ENCODE peak calls at places on chromosomes 11 and 22, in five cellular contexts. T, V, P, S and J are unnamed samples.

GRCh38 chr11:134625151-134625550 is 213.1 kb upstream of the B3GAT1 start:
- DNase-seq in T (no peak), V (no peak), P (no peak), S (no peak), J (no peak)

GRCh38 chr11:44944853-44945235 is 5.8 kb downstream of the TP53I11 start:
- DNase-seq in T (no peak), V (no peak), P (no peak), S (no peak), J (no peak)

GRCh38 chr11:80282643-80283042 is 841.8 kb upstream of the TENM4 start:
- DNase-seq in T (no peak), V (no peak), P (no peak), S (no peak), J (no peak)

GRCh38 chr11:61587541-61587941 is 6.7 kb upstream of the SYT7 start:
- DNase-seq in T (no peak), V (peak; percentile 54), P (peak; percentile 72), S (peak; percentile 26), J (no peak)

GRCh38 chr11:131966667-131967066 is 596.3 kb downstream of the NTM start:
- DNase-seq in T (no peak), V (no peak), P (no peak), S (no peak), J (no peak)

GRCh38 chr11:103234974-103235373 is 125.7 kb downstream of the DYNC2H1 start:
- DNase-seq in T (peak; percentile 55), V (no peak), P (no peak), S (peak; percentile 75), J (no peak)

GRCh38 chr11:61026121-61027031 is 54.9 kb downstream of the CD6 start:
- DNase-seq in T (no peak), V (peak; percentile 16), P (no peak), S (no peak), J (no peak)

GRCh38 chr11:13076961-13077360 is 67.8 kb downstream of the RASSF10 start:
- DNase-seq in T (no peak), V (no peak), P (no peak), S (no peak), J (no peak)

GRCh38 chr11:78313181-78313788 is 104.3 kb downstream of the GAB2 start:
- DNase-seq in T (peak; percentile 55), V (peak; percentile 52), P (peak; percentile 53), S (peak; percentile 79), J (no peak)

GRCh38 chr22:29030016-29030617 is 31.5 kb downstream of the C22orf31 start:
- DNase-seq in T (peak; percentile 5), V (no peak), P (no peak), S (peak; percentile 36), J (no peak)

GRCh38 chr11:112115389-112115788 is 28.7 kb downstream of the SDHD start:
- DNase-seq in T (no peak), V (no peak), P (no peak), S (no peak), J (no peak)

DNA sequence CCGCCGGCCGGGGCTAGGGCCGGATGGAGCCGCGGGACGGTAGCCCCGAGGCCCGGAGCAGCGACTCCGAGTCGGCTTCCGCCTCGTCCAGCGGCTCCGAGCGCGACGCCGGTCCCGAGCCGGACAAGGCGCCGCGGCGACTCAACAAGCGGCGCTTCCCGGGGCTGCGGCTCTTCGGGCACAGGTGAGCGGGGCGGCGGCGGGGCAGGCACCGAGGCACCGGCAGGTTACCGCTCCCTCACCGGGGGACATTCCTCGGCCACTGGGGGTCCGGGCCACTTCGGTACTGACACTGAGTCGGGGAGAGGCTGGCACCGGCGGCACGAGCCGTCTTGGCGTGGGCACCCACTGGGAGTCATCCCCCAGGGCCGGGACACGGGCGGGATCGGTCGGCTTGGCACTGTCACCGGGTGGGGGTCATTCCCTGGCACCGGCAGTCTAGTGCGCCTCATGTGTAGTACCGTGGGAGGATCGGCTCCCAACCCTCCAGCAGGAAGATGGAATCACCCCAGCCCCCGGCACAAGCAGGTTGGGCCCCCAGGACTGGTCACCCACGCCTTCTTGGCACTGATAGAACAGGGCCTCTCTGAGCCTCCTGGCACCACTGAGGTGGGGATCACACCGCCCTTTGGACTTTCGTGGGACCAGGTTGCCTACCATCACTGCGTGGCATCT is 511 bp downstream of the DGKZ start:
- DNase-seq in T (no peak), V (peak; percentile 34), P (peak; percentile 51), S (no peak), J (no peak)
- TF ChIP-seq CTCF in T (no peak), V (no peak), P (no peak), S (no peak), J (no peak)

GRCh38 chr22:17201285-17201945 is 17.8 kb downstream of the ADA2 start:
- DNase-seq in T (no peak), V (no peak), P (no peak), S (peak; percentile 44), J (no peak)

DNA sequence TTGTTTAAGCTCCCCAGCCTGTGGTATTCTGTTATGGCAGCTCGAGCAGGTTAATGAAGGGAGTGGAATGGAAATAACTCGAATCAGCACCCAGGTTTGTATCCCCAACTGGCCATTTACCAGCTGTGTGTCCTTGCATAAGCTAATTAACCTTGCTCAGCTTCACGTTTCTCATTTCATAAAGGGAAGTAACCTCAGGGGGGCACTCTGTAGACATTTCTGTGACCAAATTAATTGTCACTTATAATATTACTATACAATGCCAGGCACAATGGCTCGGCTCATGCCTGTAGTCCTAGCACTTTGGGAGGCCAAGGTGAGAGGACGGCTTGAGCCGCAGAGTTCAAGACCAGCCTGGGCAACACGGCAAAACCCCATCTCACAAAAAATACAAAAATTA is 13.8 kb downstream of the ADA2 start:
- DNase-seq in T (no peak), V (no peak), P (no peak), S (peak; percentile 10), J (no peak)
- TF ChIP-seq CTCF in T (no peak), V (no peak), P (no peak), S (no peak), J (no peak)

DNA sequence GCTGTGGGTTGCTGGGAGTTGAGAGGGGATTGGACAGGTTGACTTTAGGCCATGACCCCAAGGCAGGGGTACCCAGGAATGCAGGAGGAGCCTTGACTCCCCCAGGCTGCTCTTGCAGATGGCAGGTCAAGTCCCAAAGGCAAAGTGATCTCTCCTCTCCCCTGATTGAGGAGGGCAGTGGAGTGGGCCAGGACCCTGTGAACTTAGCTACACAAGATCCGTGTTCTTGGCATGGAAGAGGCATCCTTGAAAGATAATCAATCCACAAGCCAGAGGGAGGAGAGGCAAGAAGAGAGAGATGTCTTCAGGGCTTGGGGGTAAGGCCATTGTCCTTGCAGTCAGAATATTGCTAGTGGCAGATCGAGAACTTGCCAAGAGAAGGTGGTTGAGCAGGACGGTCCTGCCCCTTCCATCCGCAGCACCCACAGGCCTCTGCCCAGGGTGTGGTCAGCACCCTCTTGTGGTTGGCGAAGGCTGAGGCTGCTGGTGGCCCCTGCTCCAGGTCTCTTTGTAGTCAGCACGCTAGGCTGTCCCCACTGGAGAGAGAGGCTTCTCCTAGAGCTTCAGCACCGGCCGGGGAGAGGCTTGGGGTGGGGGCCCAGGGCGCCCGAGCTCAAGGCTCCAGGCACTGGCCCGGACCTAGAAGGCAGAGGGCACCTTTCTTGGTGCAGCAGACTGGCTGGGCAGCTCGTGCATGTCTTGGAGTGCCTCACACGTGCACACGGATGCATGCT is 45.4 kb downstream of the KCNC1 start:
- DNase-seq in T (no peak), V (no peak), P (no peak), S (no peak), J (no peak)
- TF ChIP-seq CTCF in T (no peak), V (no peak), P (no peak), S (no peak), J (no peak)

DNA sequence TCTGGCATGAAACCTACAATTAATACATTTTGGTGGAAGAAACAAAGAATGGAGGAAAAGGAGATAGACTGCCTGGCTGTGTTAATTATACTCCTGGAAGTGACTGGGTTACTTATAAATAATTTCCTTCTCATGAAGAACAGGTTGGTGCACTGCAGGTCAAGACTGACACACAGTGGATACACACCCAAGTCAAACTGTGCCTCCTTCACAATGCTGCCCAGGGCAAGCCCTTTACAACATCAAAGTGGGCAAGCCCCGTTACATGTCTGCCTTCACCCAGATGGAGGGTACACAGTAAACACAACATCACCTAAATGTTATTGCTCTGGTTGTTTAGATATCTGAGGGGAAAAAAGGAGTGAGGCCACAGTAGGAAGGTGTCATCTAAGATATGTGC is 83.7 kb upstream of the KCNA4 start:
- DNase-seq in T (no peak), V (no peak), P (no peak), S (no peak), J (no peak)
- TF ChIP-seq CTCF in T (no peak), V (no peak), P (no peak), S (no peak), J (no peak)

GRCh38 chr11:22671751-22672150 is 5.3 kb downstream of the GAS2 start:
- DNase-seq in T (no peak), V (no peak), P (no peak), S (peak; percentile 2), J (no peak)

GRCh38 chr11:22669368-22669767 is 3.0 kb downstream of the GAS2 start:
- DNase-seq in T (no peak), V (no peak), P (no peak), S (no peak), J (no peak)

GRCh38 chr11:22668005-22668796 is 1.8 kb downstream of the GAS2 start:
- DNase-seq in T (no peak), V (no peak), P (no peak), S (no peak), J (no peak)

GRCh38 chr11:22666700-22667439 is 459 bp downstream of the GAS2 start:
- DNase-seq in T (no peak), V (peak; percentile 20), P (peak; percentile 76), S (peak; percentile 54), J (peak; percentile 76)

DNA sequence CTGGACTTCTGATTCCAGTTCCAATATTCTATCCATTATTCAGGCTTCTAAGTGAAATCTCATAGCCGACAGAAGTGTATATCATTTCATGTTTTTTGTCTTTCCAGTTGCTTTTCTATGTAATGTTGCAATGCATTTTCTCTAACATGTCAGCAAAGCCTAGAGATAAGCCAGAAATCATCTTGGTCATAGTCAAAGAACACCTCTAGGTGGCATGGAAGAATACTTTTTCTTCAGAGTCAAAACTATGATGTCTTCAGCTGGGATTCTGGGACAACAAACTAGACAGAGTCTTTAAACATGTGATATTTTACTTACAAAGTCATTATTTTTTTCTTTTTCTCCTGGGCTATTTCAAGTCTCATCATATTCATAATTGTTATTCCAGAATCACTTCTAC is 4.4 kb downstream of the GAS2 start:
- DNase-seq in T (no peak), V (no peak), P (no peak), S (peak; percentile 14), J (no peak)
- TF ChIP-seq CTCF in T (no peak), V (peak; percentile 24), P (no peak), S (peak; percentile 18), J (peak; percentile 65)

GRCh38 chr11:120547871-120548681 is 36.5 kb downstream of the GRIK4 start:
- DNase-seq in T (peak; percentile 82), V (peak; percentile 46), P (peak; percentile 95), S (peak; percentile 94), J (no peak)
- TF ChIP-seq CTCF in T (no peak), V (no peak), P (no peak), S (no peak), J (no peak)

GRCh38 chr11:69302447-69302846 is 8.5 kb downstream of the MYEOV start:
- DNase-seq in T (no peak), V (no peak), P (no peak), S (no peak), J (no peak)

GRCh38 chr11:69301491-69302401 is 7.8 kb downstream of the MYEOV start:
- DNase-seq in T (no peak), V (peak; percentile 83), P (peak; percentile 69), S (peak; percentile 28), J (no peak)

GRCh38 chr11:69300124-69301032 is 6.4 kb downstream of the MYEOV start:
- DNase-seq in T (no peak), V (no peak), P (no peak), S (no peak), J (no peak)

GRCh38 chr11:69299572-69299971 is 5.6 kb downstream of the MYEOV start:
- DNase-seq in T (no peak), V (no peak), P (no peak), S (no peak), J (no peak)

GRCh38 chr11:69301033-69301490 is 7.1 kb downstream of the MYEOV start:
- DNase-seq in T (no peak), V (no peak), P (no peak), S (no peak), J (no peak)
- TF ChIP-seq CTCF in T (no peak), V (no peak), P (no peak), S (no peak), J (no peak)